ENCODE peak calls at places on chromosomes 12 and 14, in five cellular contexts. One of them, this sample, is unnamed.

GRCh38 chr14:50040401-50040775 is 76.0 kb downstream of the VCPKMT start:
- DNase-seq in AG10803: peak; percentile 67
- DNase-seq in HL-60: peak; percentile 44
- DNase-seq in MCF 10A: peak; percentile 81
- DNase-seq in PC-9: peak; percentile 90
- DNase-seq in this sample: peak; percentile 67

GRCh38 chr12:30928356-30929264 is 2.1 kb downstream of the TSPAN11 start:
- DNase-seq in AG10803: no peak
- DNase-seq in HL-60: no peak
- DNase-seq in MCF 10A: no peak
- DNase-seq in PC-9: no peak
- DNase-seq in this sample: no peak

GRCh38 chr12:113322353-113322752 is 12.6 kb downstream of the SLC8B1 start:
- DNase-seq in AG10803: peak; percentile 71
- DNase-seq in HL-60: no peak
- DNase-seq in MCF 10A: no peak
- DNase-seq in PC-9: peak; percentile 85
- DNase-seq in this sample: peak; percentile 78

GRCh38 chr14:100653409-100653808 is 66.2 kb upstream of the BEGAIN start:
- DNase-seq in AG10803: no peak
- DNase-seq in HL-60: peak; percentile 40
- DNase-seq in MCF 10A: no peak
- DNase-seq in PC-9: no peak
- DNase-seq in this sample: no peak

GRCh38 chr14:95509512-95509911 is 6.9 kb downstream of the SYNE3 start:
- DNase-seq in AG10803: no peak
- DNase-seq in HL-60: no peak
- DNase-seq in MCF 10A: no peak
- DNase-seq in PC-9: no peak
- DNase-seq in this sample: no peak

GRCh38 chr14:51593397-51593796 is 58.3 kb upstream of the FRMD6 start:
- DNase-seq in AG10803: peak; percentile 54
- DNase-seq in HL-60: no peak
- DNase-seq in MCF 10A: no peak
- DNase-seq in PC-9: no peak
- DNase-seq in this sample: no peak

GRCh38 chr14:64364907-64365306 is 23.2 kb upstream of the MTHFD1 start:
- DNase-seq in AG10803: peak; percentile 22
- DNase-seq in HL-60: no peak
- DNase-seq in MCF 10A: no peak
- DNase-seq in PC-9: no peak
- DNase-seq in this sample: no peak

GRCh38 chr14:36556811-36557433 is 25.5 kb downstream of the NKX2-8 start:
- DNase-seq in AG10803: peak; percentile 11
- DNase-seq in HL-60: peak; percentile 18
- DNase-seq in MCF 10A: peak; percentile 47
- DNase-seq in PC-9: no peak
- DNase-seq in this sample: no peak

GRCh38 chr12:76375939-76376338 is 27.7 kb upstream of the BBS10 start:
- DNase-seq in AG10803: peak; percentile 22
- DNase-seq in HL-60: no peak
- DNase-seq in MCF 10A: no peak
- DNase-seq in PC-9: no peak
- DNase-seq in this sample: no peak

GRCh38 chr12:19712041-19712440 is 272.7 kb downstream of the AEBP2 start:
- DNase-seq in AG10803: peak; percentile 60
- DNase-seq in HL-60: peak; percentile 43
- DNase-seq in MCF 10A: peak; percentile 91
- DNase-seq in PC-9: no peak
- DNase-seq in this sample: no peak

GRCh38 chr14:90419200-90419599 is 22.4 kb downstream of the CALM1 start:
- DNase-seq in AG10803: peak; percentile 91
- DNase-seq in HL-60: no peak
- DNase-seq in MCF 10A: peak; percentile 97
- DNase-seq in PC-9: peak; percentile 88
- DNase-seq in this sample: no peak

GRCh38 chr14:102146423-102146822 is 6.7 kb downstream of the WDR20 start:
- DNase-seq in AG10803: no peak
- DNase-seq in HL-60: no peak
- DNase-seq in MCF 10A: no peak
- DNase-seq in PC-9: no peak
- DNase-seq in this sample: no peak

GRCh38 chr14:102141797-102142196 is 2.1 kb downstream of the WDR20 start:
- DNase-seq in AG10803: no peak
- DNase-seq in HL-60: no peak
- DNase-seq in MCF 10A: no peak
- DNase-seq in PC-9: no peak
- DNase-seq in this sample: no peak

GRCh38 chr14:102140750-102141145 is 1.1 kb downstream of the WDR20 start:
- DNase-seq in AG10803: peak; percentile 6
- DNase-seq in HL-60: no peak
- DNase-seq in MCF 10A: peak; percentile 18
- DNase-seq in PC-9: no peak
- DNase-seq in this sample: no peak

GRCh38 chr14:102144914-102145313 is 5.2 kb downstream of the WDR20 start:
- DNase-seq in AG10803: no peak
- DNase-seq in HL-60: no peak
- DNase-seq in MCF 10A: no peak
- DNase-seq in PC-9: no peak
- DNase-seq in this sample: no peak

GRCh38 chr14:102145395-102145794 is 5.7 kb downstream of the WDR20 start:
- DNase-seq in AG10803: no peak
- DNase-seq in HL-60: no peak
- DNase-seq in MCF 10A: no peak
- DNase-seq in PC-9: no peak
- DNase-seq in this sample: no peak
- TF ChIP-seq CTCF in AG10803: no peak
- TF ChIP-seq CTCF in HL-60: no peak
- TF ChIP-seq CTCF in MCF 10A: no peak
- TF ChIP-seq CTCF in PC-9: no peak
- TF ChIP-seq CTCF in this sample: no peak

DNA sequence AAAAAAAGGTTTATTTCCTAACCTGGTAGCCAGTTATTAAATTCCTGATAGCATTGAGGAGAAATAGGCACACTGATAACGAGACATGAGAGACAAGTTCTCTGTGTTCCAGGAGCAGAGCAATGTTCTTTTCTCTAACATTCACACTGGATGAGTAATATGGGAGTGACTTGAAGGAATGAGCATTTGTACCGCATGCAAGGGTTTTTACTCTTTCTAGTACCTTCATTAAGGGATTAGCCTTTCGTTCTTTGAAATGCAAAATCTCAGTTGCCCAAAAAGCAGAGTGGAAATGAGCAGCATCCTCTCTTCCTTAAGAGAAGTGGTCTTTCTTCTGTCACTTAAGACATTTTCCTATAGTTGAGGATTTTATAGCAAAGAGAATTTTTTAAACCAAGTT is 54.7 kb downstream of the FGD4 start:
- DNase-seq in AG10803: peak; percentile 49
- DNase-seq in HL-60: no peak
- DNase-seq in MCF 10A: peak; percentile 70
- DNase-seq in PC-9: peak; percentile 63
- DNase-seq in this sample: no peak
- TF ChIP-seq CTCF in AG10803: no peak
- TF ChIP-seq CTCF in HL-60: no peak
- TF ChIP-seq CTCF in MCF 10A: no peak
- TF ChIP-seq CTCF in PC-9: no peak
- TF ChIP-seq CTCF in this sample: no peak

GRCh38 chr12:116714175-116714574 is 23.7 kb downstream of the SPRING1 start:
- DNase-seq in AG10803: no peak
- DNase-seq in HL-60: no peak
- DNase-seq in MCF 10A: no peak
- DNase-seq in PC-9: no peak
- DNase-seq in this sample: no peak
- TF ChIP-seq CTCF in AG10803: no peak
- TF ChIP-seq CTCF in HL-60: no peak
- TF ChIP-seq CTCF in MCF 10A: no peak
- TF ChIP-seq CTCF in PC-9: no peak
- TF ChIP-seq CTCF in this sample: no peak

GRCh38 chr14:104224516-104225281 is 86.3 kb downstream of the KIF26A start:
- DNase-seq in AG10803: no peak
- DNase-seq in HL-60: no peak
- DNase-seq in MCF 10A: no peak
- DNase-seq in PC-9: no peak
- DNase-seq in this sample: no peak
- TF ChIP-seq CTCF in AG10803: peak; percentile 13
- TF ChIP-seq CTCF in HL-60: no peak
- TF ChIP-seq CTCF in MCF 10A: peak; percentile 32
- TF ChIP-seq CTCF in PC-9: no peak
- TF ChIP-seq CTCF in this sample: peak; percentile 36

DNA sequence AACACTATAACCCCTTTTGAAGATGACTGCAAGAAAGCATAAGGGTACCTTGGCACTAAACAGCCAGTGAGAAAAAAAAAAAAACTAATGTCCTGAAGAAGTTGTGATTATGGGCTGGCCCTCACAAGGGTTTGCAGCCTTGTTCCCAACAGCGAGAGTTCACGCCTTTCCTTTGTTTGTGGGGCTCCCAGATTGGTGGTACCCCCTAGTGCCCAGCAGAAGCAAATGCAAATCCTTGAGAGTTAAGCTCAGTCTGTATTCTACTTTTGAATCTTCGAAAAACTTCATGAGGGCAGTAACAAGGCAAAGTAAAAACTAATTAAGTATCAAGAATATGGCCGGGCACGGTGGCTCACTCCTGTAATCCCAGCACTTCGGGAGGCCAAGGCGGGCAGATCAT is 238.9 kb upstream of the LMO3 start:
- DNase-seq in AG10803: no peak
- DNase-seq in HL-60: no peak
- DNase-seq in MCF 10A: peak; percentile 5
- DNase-seq in PC-9: no peak
- DNase-seq in this sample: no peak
- TF ChIP-seq CTCF in AG10803: peak; percentile 9
- TF ChIP-seq CTCF in HL-60: no peak
- TF ChIP-seq CTCF in MCF 10A: no peak
- TF ChIP-seq CTCF in PC-9: peak; percentile 36
- TF ChIP-seq CTCF in this sample: no peak

GRCh38 chr14:70871863-70872677 is 35.2 kb upstream of the PCNX1 start:
- DNase-seq in AG10803: no peak
- DNase-seq in HL-60: no peak
- DNase-seq in MCF 10A: no peak
- DNase-seq in PC-9: no peak
- DNase-seq in this sample: no peak

GRCh38 chr14:70879448-70879847 is 27.8 kb upstream of the PCNX1 start:
- DNase-seq in AG10803: no peak
- DNase-seq in HL-60: peak; percentile 63
- DNase-seq in MCF 10A: no peak
- DNase-seq in PC-9: no peak
- DNase-seq in this sample: no peak

GRCh38 chr14:70872678-70873020 is 34.6 kb upstream of the PCNX1 start:
- DNase-seq in AG10803: no peak
- DNase-seq in HL-60: no peak
- DNase-seq in MCF 10A: no peak
- DNase-seq in PC-9: no peak
- DNase-seq in this sample: no peak

GRCh38 chr14:70871001-70871400 is 36.3 kb upstream of the PCNX1 start:
- DNase-seq in AG10803: no peak
- DNase-seq in HL-60: no peak
- DNase-seq in MCF 10A: no peak
- DNase-seq in PC-9: no peak
- DNase-seq in this sample: no peak

GRCh38 chr14:70873627-70874026 is 33.6 kb upstream of the PCNX1 start:
- DNase-seq in AG10803: no peak
- DNase-seq in HL-60: peak; percentile 49
- DNase-seq in MCF 10A: no peak
- DNase-seq in PC-9: no peak
- DNase-seq in this sample: peak; percentile 43
- TF ChIP-seq CTCF in AG10803: peak; percentile 22
- TF ChIP-seq CTCF in HL-60: no peak
- TF ChIP-seq CTCF in MCF 10A: no peak
- TF ChIP-seq CTCF in PC-9: no peak
- TF ChIP-seq CTCF in this sample: peak; percentile 49

GRCh38 chr12:55718020-55718419 is 2.2 kb upstream of the RDH5 start:
- DNase-seq in AG10803: no peak
- DNase-seq in HL-60: no peak
- DNase-seq in MCF 10A: no peak
- DNase-seq in PC-9: no peak
- DNase-seq in this sample: no peak
- TF ChIP-seq CTCF in AG10803: no peak
- TF ChIP-seq CTCF in HL-60: no peak
- TF ChIP-seq CTCF in MCF 10A: no peak
- TF ChIP-seq CTCF in PC-9: no peak
- TF ChIP-seq CTCF in this sample: no peak

GRCh38 chr12:102118874-102119273 is 1.0 kb downstream of the NUP37 start:
- DNase-seq in AG10803: no peak
- DNase-seq in HL-60: no peak
- DNase-seq in MCF 10A: no peak
- DNase-seq in PC-9: no peak
- DNase-seq in this sample: no peak

GRCh38 chr12:102120886-102121285 is 903 bp downstream of the PARPBP start:
- DNase-seq in AG10803: peak; percentile 29
- DNase-seq in HL-60: peak; percentile 61
- DNase-seq in MCF 10A: peak; percentile 50
- DNase-seq in PC-9: peak; percentile 58
- DNase-seq in this sample: no peak

GRCh38 chr12:102120564-102120873 is 536 bp downstream of the PARPBP start:
- DNase-seq in AG10803: no peak
- DNase-seq in HL-60: no peak
- DNase-seq in MCF 10A: no peak
- DNase-seq in PC-9: peak; percentile 37
- DNase-seq in this sample: no peak

GRCh38 chr12:102116392-102116791 is 3.5 kb downstream of the NUP37 start:
- DNase-seq in AG10803: no peak
- DNase-seq in HL-60: no peak
- DNase-seq in MCF 10A: no peak
- DNase-seq in PC-9: no peak
- DNase-seq in this sample: no peak

GRCh38 chr12:102119674-102120563 is at the start of the genes NUP37 and PARPBP:
- DNase-seq in AG10803: peak; percentile 83
- DNase-seq in HL-60: peak; percentile 93
- DNase-seq in MCF 10A: peak; percentile 88
- DNase-seq in PC-9: peak; percentile 96
- DNase-seq in this sample: peak; percentile 84
- TF ChIP-seq CTCF in AG10803: peak; percentile 7
- TF ChIP-seq CTCF in HL-60: no peak
- TF ChIP-seq CTCF in MCF 10A: no peak
- TF ChIP-seq CTCF in PC-9: no peak
- TF ChIP-seq CTCF in this sample: no peak